ENCODE peak calls at places on chromosomes 4 and X, in six cellular contexts. One of them, this sample, is unnamed.

GRCh38 chrX:13376857-13377441 is 57.1 kb upstream of the ATXN3L start:
- DNase-seq in stimulated activated CD8-positive, alpha-beta memory T cell treated with anti-CD3 and anti-CD28 coated beads, Interleukin-15, amount 100 ng/mL, for 24 hours: no peak
- DNase-seq in activated T-cell treated with anti-CD3 and anti-CD28 coated beads, Interleukin-2, amount 50 U/mL, for 48 hours: no peak
- DNase-seq in WTC11: no peak
- DNase-seq in ACHN: no peak
- DNase-seq in aorta: no peak
- DNase-seq in this sample: no peak

GRCh38 chr4:75655562-75655961 is 17.6 kb downstream of the G3BP2 start:
- DNase-seq in stimulated activated CD8-positive, alpha-beta memory T cell treated with anti-CD3 and anti-CD28 coated beads, Interleukin-15, amount 100 ng/mL, for 24 hours: no peak
- DNase-seq in activated T-cell treated with anti-CD3 and anti-CD28 coated beads, Interleukin-2, amount 50 U/mL, for 48 hours: no peak
- DNase-seq in WTC11: no peak
- DNase-seq in ACHN: no peak
- DNase-seq in aorta: no peak
- DNase-seq in this sample: no peak

GRCh38 chrX:21747523-21747922 is 10.4 kb downstream of the SMPX start:
- DNase-seq in stimulated activated CD8-positive, alpha-beta memory T cell treated with anti-CD3 and anti-CD28 coated beads, Interleukin-15, amount 100 ng/mL, for 24 hours: no peak
- DNase-seq in activated T-cell treated with anti-CD3 and anti-CD28 coated beads, Interleukin-2, amount 50 U/mL, for 48 hours: no peak
- DNase-seq in WTC11: no peak
- DNase-seq in ACHN: no peak
- DNase-seq in aorta: no peak
- DNase-seq in this sample: no peak

GRCh38 chr4:182578402-182578801 is 335.2 kb downstream of the TENM3 start:
- DNase-seq in stimulated activated CD8-positive, alpha-beta memory T cell treated with anti-CD3 and anti-CD28 coated beads, Interleukin-15, amount 100 ng/mL, for 24 hours: no peak
- DNase-seq in activated T-cell treated with anti-CD3 and anti-CD28 coated beads, Interleukin-2, amount 50 U/mL, for 48 hours: no peak
- DNase-seq in WTC11: no peak
- DNase-seq in ACHN: peak; percentile 80
- DNase-seq in aorta: no peak
- DNase-seq in this sample: no peak

GRCh38 chr4:84496356-84497219 is 2.5 kb downstream of the NKX6-1 start:
- DNase-seq in stimulated activated CD8-positive, alpha-beta memory T cell treated with anti-CD3 and anti-CD28 coated beads, Interleukin-15, amount 100 ng/mL, for 24 hours: no peak
- DNase-seq in activated T-cell treated with anti-CD3 and anti-CD28 coated beads, Interleukin-2, amount 50 U/mL, for 48 hours: peak; percentile 38
- DNase-seq in WTC11: peak; percentile 58
- DNase-seq in ACHN: no peak
- DNase-seq in aorta: no peak
- DNase-seq in this sample: no peak

GRCh38 chrX:117743469-117744251 is 372.9 kb downstream of the KLHL13 start:
- DNase-seq in stimulated activated CD8-positive, alpha-beta memory T cell treated with anti-CD3 and anti-CD28 coated beads, Interleukin-15, amount 100 ng/mL, for 24 hours: no peak
- DNase-seq in activated T-cell treated with anti-CD3 and anti-CD28 coated beads, Interleukin-2, amount 50 U/mL, for 48 hours: no peak
- DNase-seq in WTC11: no peak
- DNase-seq in ACHN: peak; percentile 0
- DNase-seq in aorta: no peak
- DNase-seq in this sample: no peak

GRCh38 chr4:152021788-152022438 is 261.1 kb upstream of the GATB start:
- DNase-seq in stimulated activated CD8-positive, alpha-beta memory T cell treated with anti-CD3 and anti-CD28 coated beads, Interleukin-15, amount 100 ng/mL, for 24 hours: no peak
- DNase-seq in activated T-cell treated with anti-CD3 and anti-CD28 coated beads, Interleukin-2, amount 50 U/mL, for 48 hours: no peak
- DNase-seq in WTC11: no peak
- DNase-seq in ACHN: no peak
- DNase-seq in aorta: no peak
- DNase-seq in this sample: no peak

GRCh38 chr4:42371306-42372063 is 25.8 kb upstream of the SHISA3 start:
- DNase-seq in stimulated activated CD8-positive, alpha-beta memory T cell treated with anti-CD3 and anti-CD28 coated beads, Interleukin-15, amount 100 ng/mL, for 24 hours: no peak
- DNase-seq in activated T-cell treated with anti-CD3 and anti-CD28 coated beads, Interleukin-2, amount 50 U/mL, for 48 hours: no peak
- DNase-seq in WTC11: no peak
- DNase-seq in ACHN: peak; percentile 55
- DNase-seq in aorta: no peak
- DNase-seq in this sample: no peak

GRCh38 chr4:88382621-88383020 is 4.0 kb downstream of the HERC6 start:
- DNase-seq in stimulated activated CD8-positive, alpha-beta memory T cell treated with anti-CD3 and anti-CD28 coated beads, Interleukin-15, amount 100 ng/mL, for 24 hours: no peak
- DNase-seq in activated T-cell treated with anti-CD3 and anti-CD28 coated beads, Interleukin-2, amount 50 U/mL, for 48 hours: peak; percentile 58
- DNase-seq in WTC11: no peak
- DNase-seq in ACHN: no peak
- DNase-seq in aorta: no peak
- DNase-seq in this sample: no peak

GRCh38 chr4:20256381-20256881 is 4.7 kb downstream of the SLIT2 start:
- DNase-seq in stimulated activated CD8-positive, alpha-beta memory T cell treated with anti-CD3 and anti-CD28 coated beads, Interleukin-15, amount 100 ng/mL, for 24 hours: no peak
- DNase-seq in activated T-cell treated with anti-CD3 and anti-CD28 coated beads, Interleukin-2, amount 50 U/mL, for 48 hours: no peak
- DNase-seq in WTC11: no peak
- DNase-seq in ACHN: peak; percentile 19
- DNase-seq in aorta: no peak
- DNase-seq in this sample: no peak

GRCh38 chr4:143338313-143338712 is 1.6 kb downstream of the GAB1 start:
- DNase-seq in stimulated activated CD8-positive, alpha-beta memory T cell treated with anti-CD3 and anti-CD28 coated beads, Interleukin-15, amount 100 ng/mL, for 24 hours: no peak
- DNase-seq in activated T-cell treated with anti-CD3 and anti-CD28 coated beads, Interleukin-2, amount 50 U/mL, for 48 hours: no peak
- DNase-seq in WTC11: no peak
- DNase-seq in ACHN: no peak
- DNase-seq in aorta: no peak
- DNase-seq in this sample: no peak

GRCh38 chr4:125736057-125736456 is 421.3 kb downstream of the FAT4 start:
- DNase-seq in stimulated activated CD8-positive, alpha-beta memory T cell treated with anti-CD3 and anti-CD28 coated beads, Interleukin-15, amount 100 ng/mL, for 24 hours: no peak
- DNase-seq in activated T-cell treated with anti-CD3 and anti-CD28 coated beads, Interleukin-2, amount 50 U/mL, for 48 hours: no peak
- DNase-seq in WTC11: no peak
- DNase-seq in ACHN: peak; percentile 75
- DNase-seq in aorta: no peak
- DNase-seq in this sample: no peak

GRCh38 chr4:140085062-140085622 is 68.8 kb downstream of the MAML3 start:
- DNase-seq in stimulated activated CD8-positive, alpha-beta memory T cell treated with anti-CD3 and anti-CD28 coated beads, Interleukin-15, amount 100 ng/mL, for 24 hours: no peak
- DNase-seq in activated T-cell treated with anti-CD3 and anti-CD28 coated beads, Interleukin-2, amount 50 U/mL, for 48 hours: no peak
- DNase-seq in WTC11: no peak
- DNase-seq in ACHN: no peak
- DNase-seq in aorta: no peak
- DNase-seq in this sample: no peak

GRCh38 chrX:94435799-94436198 is 761.8 kb downstream of the FAM133A start:
- DNase-seq in stimulated activated CD8-positive, alpha-beta memory T cell treated with anti-CD3 and anti-CD28 coated beads, Interleukin-15, amount 100 ng/mL, for 24 hours: no peak
- DNase-seq in activated T-cell treated with anti-CD3 and anti-CD28 coated beads, Interleukin-2, amount 50 U/mL, for 48 hours: no peak
- DNase-seq in WTC11: no peak
- DNase-seq in ACHN: no peak
- DNase-seq in aorta: no peak
- DNase-seq in this sample: no peak

GRCh38 chrX:108447303-108447702 is 7.7 kb downstream of the COL4A5 start:
- DNase-seq in stimulated activated CD8-positive, alpha-beta memory T cell treated with anti-CD3 and anti-CD28 coated beads, Interleukin-15, amount 100 ng/mL, for 24 hours: no peak
- DNase-seq in activated T-cell treated with anti-CD3 and anti-CD28 coated beads, Interleukin-2, amount 50 U/mL, for 48 hours: no peak
- DNase-seq in WTC11: no peak
- DNase-seq in ACHN: no peak
- DNase-seq in aorta: no peak
- DNase-seq in this sample: no peak

GRCh38 chr4:3226467-3226866 is 22.5 kb upstream of the MSANTD1 start:
- DNase-seq in stimulated activated CD8-positive, alpha-beta memory T cell treated with anti-CD3 and anti-CD28 coated beads, Interleukin-15, amount 100 ng/mL, for 24 hours: no peak
- DNase-seq in activated T-cell treated with anti-CD3 and anti-CD28 coated beads, Interleukin-2, amount 50 U/mL, for 48 hours: no peak
- DNase-seq in WTC11: no peak
- DNase-seq in ACHN: no peak
- DNase-seq in aorta: peak; percentile 40
- DNase-seq in this sample: no peak

GRCh38 chr4:175916636-175917351 is 104.7 kb upstream of the GPM6A start:
- DNase-seq in stimulated activated CD8-positive, alpha-beta memory T cell treated with anti-CD3 and anti-CD28 coated beads, Interleukin-15, amount 100 ng/mL, for 24 hours: no peak
- DNase-seq in activated T-cell treated with anti-CD3 and anti-CD28 coated beads, Interleukin-2, amount 50 U/mL, for 48 hours: no peak
- DNase-seq in WTC11: no peak
- DNase-seq in ACHN: no peak
- DNase-seq in aorta: no peak
- DNase-seq in this sample: no peak

GRCh38 chr4:38166082-38166481 is 205.9 kb downstream of the PTTG2 start:
- DNase-seq in stimulated activated CD8-positive, alpha-beta memory T cell treated with anti-CD3 and anti-CD28 coated beads, Interleukin-15, amount 100 ng/mL, for 24 hours: no peak
- DNase-seq in activated T-cell treated with anti-CD3 and anti-CD28 coated beads, Interleukin-2, amount 50 U/mL, for 48 hours: no peak
- DNase-seq in WTC11: no peak
- DNase-seq in ACHN: no peak
- DNase-seq in aorta: no peak
- DNase-seq in this sample: no peak

GRCh38 chr4:186144180-186144579 is 39.7 kb downstream of the FAM149A start:
- DNase-seq in stimulated activated CD8-positive, alpha-beta memory T cell treated with anti-CD3 and anti-CD28 coated beads, Interleukin-15, amount 100 ng/mL, for 24 hours: no peak
- DNase-seq in activated T-cell treated with anti-CD3 and anti-CD28 coated beads, Interleukin-2, amount 50 U/mL, for 48 hours: peak; percentile 22
- DNase-seq in WTC11: no peak
- DNase-seq in ACHN: peak; percentile 67
- DNase-seq in aorta: no peak
- DNase-seq in this sample: no peak

GRCh38 chr4:98828801-98829200 is 100.1 kb downstream of the EIF4E start:
- DNase-seq in stimulated activated CD8-positive, alpha-beta memory T cell treated with anti-CD3 and anti-CD28 coated beads, Interleukin-15, amount 100 ng/mL, for 24 hours: no peak
- DNase-seq in activated T-cell treated with anti-CD3 and anti-CD28 coated beads, Interleukin-2, amount 50 U/mL, for 48 hours: peak; percentile 51
- DNase-seq in WTC11: peak; percentile 23
- DNase-seq in ACHN: no peak
- DNase-seq in aorta: no peak
- DNase-seq in this sample: no peak

GRCh38 chr4:86233681-86234080 is 126.2 kb downstream of the MAPK10 start:
- DNase-seq in stimulated activated CD8-positive, alpha-beta memory T cell treated with anti-CD3 and anti-CD28 coated beads, Interleukin-15, amount 100 ng/mL, for 24 hours: no peak
- DNase-seq in activated T-cell treated with anti-CD3 and anti-CD28 coated beads, Interleukin-2, amount 50 U/mL, for 48 hours: no peak
- DNase-seq in WTC11: no peak
- DNase-seq in ACHN: no peak
- DNase-seq in aorta: no peak
- DNase-seq in this sample: no peak

GRCh38 chrX:9464435-9465371 is at the start of gene TBL1X:
- DNase-seq in stimulated activated CD8-positive, alpha-beta memory T cell treated with anti-CD3 and anti-CD28 coated beads, Interleukin-15, amount 100 ng/mL, for 24 hours: peak; percentile 21
- DNase-seq in activated T-cell treated with anti-CD3 and anti-CD28 coated beads, Interleukin-2, amount 50 U/mL, for 48 hours: peak; percentile 73
- DNase-seq in WTC11: peak; percentile 37
- DNase-seq in ACHN: peak; percentile 63
- DNase-seq in aorta: peak; percentile 87
- DNase-seq in this sample: peak; percentile 30

GRCh38 chrX:133668225-133668931 is 253.1 kb upstream of the GPC4 start:
- DNase-seq in stimulated activated CD8-positive, alpha-beta memory T cell treated with anti-CD3 and anti-CD28 coated beads, Interleukin-15, amount 100 ng/mL, for 24 hours: no peak
- DNase-seq in activated T-cell treated with anti-CD3 and anti-CD28 coated beads, Interleukin-2, amount 50 U/mL, for 48 hours: no peak
- DNase-seq in WTC11: no peak
- DNase-seq in ACHN: no peak
- DNase-seq in aorta: no peak
- DNase-seq in this sample: no peak

GRCh38 chr4:15413010-15413622 is 14.7 kb upstream of the C1QTNF7 start:
- DNase-seq in stimulated activated CD8-positive, alpha-beta memory T cell treated with anti-CD3 and anti-CD28 coated beads, Interleukin-15, amount 100 ng/mL, for 24 hours: no peak
- DNase-seq in activated T-cell treated with anti-CD3 and anti-CD28 coated beads, Interleukin-2, amount 50 U/mL, for 48 hours: no peak
- DNase-seq in WTC11: no peak
- DNase-seq in ACHN: no peak
- DNase-seq in aorta: no peak
- DNase-seq in this sample: no peak

GRCh38 chr4:16067515-16067914 is 16.3 kb downstream of the PROM1 start:
- DNase-seq in stimulated activated CD8-positive, alpha-beta memory T cell treated with anti-CD3 and anti-CD28 coated beads, Interleukin-15, amount 100 ng/mL, for 24 hours: no peak
- DNase-seq in activated T-cell treated with anti-CD3 and anti-CD28 coated beads, Interleukin-2, amount 50 U/mL, for 48 hours: no peak
- DNase-seq in WTC11: no peak
- DNase-seq in ACHN: no peak
- DNase-seq in aorta: no peak
- DNase-seq in this sample: no peak

GRCh38 chrX:72100051-72100755 is 31.5 kb downstream of the RTL5 start:
- DNase-seq in stimulated activated CD8-positive, alpha-beta memory T cell treated with anti-CD3 and anti-CD28 coated beads, Interleukin-15, amount 100 ng/mL, for 24 hours: no peak
- DNase-seq in activated T-cell treated with anti-CD3 and anti-CD28 coated beads, Interleukin-2, amount 50 U/mL, for 48 hours: no peak
- DNase-seq in WTC11: no peak
- DNase-seq in ACHN: no peak
- DNase-seq in aorta: no peak
- DNase-seq in this sample: no peak

GRCh38 chrX:42219231-42219630 is 295.9 kb upstream of the CASK start:
- DNase-seq in stimulated activated CD8-positive, alpha-beta memory T cell treated with anti-CD3 and anti-CD28 coated beads, Interleukin-15, amount 100 ng/mL, for 24 hours: no peak
- DNase-seq in activated T-cell treated with anti-CD3 and anti-CD28 coated beads, Interleukin-2, amount 50 U/mL, for 48 hours: no peak
- DNase-seq in WTC11: no peak
- DNase-seq in ACHN: peak; percentile 1
- DNase-seq in aorta: no peak
- DNase-seq in this sample: no peak

GRCh38 chr4:80070880-80071620 is 2.0 kb downstream of the ANTXR2 start:
- DNase-seq in stimulated activated CD8-positive, alpha-beta memory T cell treated with anti-CD3 and anti-CD28 coated beads, Interleukin-15, amount 100 ng/mL, for 24 hours: no peak
- DNase-seq in activated T-cell treated with anti-CD3 and anti-CD28 coated beads, Interleukin-2, amount 50 U/mL, for 48 hours: no peak
- DNase-seq in WTC11: no peak
- DNase-seq in ACHN: no peak
- DNase-seq in aorta: no peak
- DNase-seq in this sample: no peak

GRCh38 chr4:105352826-105353225 is 121.0 kb downstream of the PPA2 start:
- DNase-seq in stimulated activated CD8-positive, alpha-beta memory T cell treated with anti-CD3 and anti-CD28 coated beads, Interleukin-15, amount 100 ng/mL, for 24 hours: no peak
- DNase-seq in activated T-cell treated with anti-CD3 and anti-CD28 coated beads, Interleukin-2, amount 50 U/mL, for 48 hours: no peak
- DNase-seq in WTC11: no peak
- DNase-seq in ACHN: no peak
- DNase-seq in aorta: no peak
- DNase-seq in this sample: no peak

GRCh38 chr4:22500128-22500611 is 15.7 kb downstream of the ADGRA3 start:
- DNase-seq in stimulated activated CD8-positive, alpha-beta memory T cell treated with anti-CD3 and anti-CD28 coated beads, Interleukin-15, amount 100 ng/mL, for 24 hours: no peak
- DNase-seq in activated T-cell treated with anti-CD3 and anti-CD28 coated beads, Interleukin-2, amount 50 U/mL, for 48 hours: no peak
- DNase-seq in WTC11: no peak
- DNase-seq in ACHN: no peak
- DNase-seq in aorta: no peak
- DNase-seq in this sample: no peak

GRCh38 chrX:118644378-118644777 is 83.0 kb upstream of the IL13RA1 start:
- DNase-seq in stimulated activated CD8-positive, alpha-beta memory T cell treated with anti-CD3 and anti-CD28 coated beads, Interleukin-15, amount 100 ng/mL, for 24 hours: no peak
- DNase-seq in activated T-cell treated with anti-CD3 and anti-CD28 coated beads, Interleukin-2, amount 50 U/mL, for 48 hours: no peak
- DNase-seq in WTC11: no peak
- DNase-seq in ACHN: peak; percentile 29
- DNase-seq in aorta: no peak
- DNase-seq in this sample: no peak